ENCODE peak calls at places on chromosomes 11 and 22, in four cellular contexts. V is WTC11, Z is K562, M is GM12878. L is an unnamed sample.

GRCh38 chr11:11844272-11844671 is 2.5 kb downstream of the USP47 start:
- DNase-seq in V (no peak), Z (no peak), M (no peak), L (no peak)

GRCh38 chr22:33921576-33922181 is 1.4 kb upstream of the LARGE1 start:
- DNase-seq in V (peak), Z (no peak), M (no peak), L (peak)

GRCh38 chr11:8720376-8720775 is 37.8 kb downstream of the RPL27A start:
- DNase-seq in V (no peak), Z (no peak), M (no peak), L (no peak)

GRCh38 chr11:29336727-29337212 is 680.1 kb downstream of the KCNA4 start:
- DNase-seq in V (no peak), Z (no peak), M (no peak), L (no peak)

GRCh38 chr11:69333149-69333710 is 39.3 kb downstream of the MYEOV start:
- DNase-seq in V (no peak), Z (no peak), M (no peak), L (no peak)

GRCh38 chr11:91220476-91221202 is 997.8 kb upstream of the CHORDC1 start:
- DNase-seq in V (no peak), Z (no peak), M (no peak), L (no peak)

GRCh38 chr11:74025467-74026166 is 16.7 kb upstream of the UCP3 start:
- DNase-seq in V (no peak), Z (no peak), M (no peak), L (no peak)

GRCh38 chr11:92527467-92527866 is 302.8 kb downstream of the FAT3 start:
- DNase-seq in V (no peak), Z (no peak), M (no peak), L (no peak)

GRCh38 chr11:103055174-103055890 is 36.6 kb downstream of the DCUN1D5 start:
- DNase-seq in V (no peak), Z (peak), M (no peak), L (peak)

GRCh38 chr11:69913591-69914285 is 94.5 kb upstream of the FGF3 start:
- DNase-seq in V (peak), Z (no peak), M (no peak), L (no peak)

GRCh38 chr11:128488471-128488870 is 98.9 kb downstream of the ETS1 start:
- DNase-seq in V (no peak), Z (no peak), M (no peak), L (no peak)

GRCh38 chr22:46072030-46072881 is 78.1 kb upstream of the PPARA start:
- DNase-seq in V (peak), Z (no peak), M (no peak), L (no peak)

GRCh38 chr11:66595245-66595904 is 2.4 kb downstream of the CCS start:
- DNase-seq in V (no peak), Z (peak), M (peak), L (no peak)

GRCh38 chr11:10663365-10663764 is 30.2 kb downstream of the IRAG1 start:
- DNase-seq in V (no peak), Z (no peak), M (no peak), L (no peak)

GRCh38 chr11:9656864-9657263 is 7.0 kb upstream of the SWAP70 start:
- DNase-seq in V (no peak), Z (no peak), M (no peak), L (no peak)

GRCh38 chr11:76935030-76935429 is 74.3 kb downstream of the ACER3 start:
- DNase-seq in V (no peak), Z (no peak), M (no peak), L (no peak)

GRCh38 chr11:6251120-6251733 is 8.4 kb upstream of the CCKBR start:
- DNase-seq in V (peak), Z (peak), M (no peak), L (peak)

GRCh38 chr11:32290783-32291182 is 144.6 kb downstream of the WT1 start:
- DNase-seq in V (no peak), Z (no peak), M (no peak), L (peak)

GRCh38 chr11:133922078-133922870 is 34.5 kb downstream of the IGSF9B start:
- DNase-seq in V (no peak), Z (no peak), M (no peak), L (no peak)

GRCh38 chr22:46066691-46067090 is 83.6 kb upstream of the PPARA start:
- DNase-seq in V (no peak), Z (no peak), M (no peak), L (no peak)

GRCh38 chr11:62588966-62589637 is 2.2 kb downstream of the TUT1 start:
- DNase-seq in V (no peak), Z (no peak), M (no peak), L (no peak)

GRCh38 chr11:102610198-102610597 is 14.9 kb downstream of the MMP20 start:
- DNase-seq in V (no peak), Z (no peak), M (no peak), L (no peak)

GRCh38 chr11:13970986-13971385 is 8.5 kb downstream of the SPON1 start:
- DNase-seq in V (peak), Z (no peak), M (no peak), L (peak)

GRCh38 chr11:87866951-87867350 is 308.3 kb downstream of the RAB38 start:
- DNase-seq in V (no peak), Z (no peak), M (no peak), L (no peak)

GRCh38 chr11:75229466-75229865 is 11.1 kb upstream of the TPBGL start:
- DNase-seq in V (no peak), Z (no peak), M (no peak), L (no peak)

GRCh38 chr22:19811811-19812771 is 42.6 kb downstream of the GNB1L start:
- DNase-seq in V (no peak), Z (no peak), M (no peak), L (no peak)

GRCh38 chr11:26842458-26842841 is 120.6 kb upstream of the SLC5A12 start:
- DNase-seq in V (no peak), Z (no peak), M (no peak), L (no peak)

GRCh38 chr22:25199726-25200520 is at the start of gene CRYBB3:
- DNase-seq in V (no peak), Z (no peak), M (no peak), L (no peak)

GRCh38 chr11:77547863-77548551 is 41.7 kb upstream of the AQP11 start:
- DNase-seq in V (peak), Z (peak), M (peak), L (peak)

GRCh38 chr11:30960387-30960992 is 374.3 kb upstream of the MPPED2 start:
- DNase-seq in V (no peak), Z (no peak), M (no peak), L (peak)
- TF ChIP-seq ETV6 in V (no peak), Z (no peak), M (no peak), L (no peak)

GRCh38 chr11:123624974-123625373 is 29.4 kb downstream of the SCN3B start:
- DNase-seq in V (no peak), Z (no peak), M (no peak), L (no peak)

GRCh38 chr11:123630126-123630531 is 24.3 kb downstream of the SCN3B start:
- DNase-seq in V (no peak), Z (no peak), M (no peak), L (no peak)

GRCh38 chr11:123628936-123629683 is 25.3 kb downstream of the SCN3B start:
- DNase-seq in V (no peak), Z (no peak), M (no peak), L (no peak)
- TF ChIP-seq ETV6 in V (no peak), Z (no peak), M (no peak), L (no peak)

GRCh38 chr11:64245797-64246623 is 733 bp downstream of the PPP1R14B start:
- DNase-seq in V (no peak), Z (peak), M (no peak), L (peak)
- TF ChIP-seq ETV6 in V (no peak), Z (no peak), M (no peak), L (no peak)

GRCh38 chr22:49972163-49973017 is 11.8 kb downstream of the PIM3 start:
- DNase-seq in V (peak), Z (no peak), M (no peak), L (no peak)
- TF ChIP-seq ETV6 in V (no peak), Z (no peak), M (no peak), L (no peak)

DNA sequence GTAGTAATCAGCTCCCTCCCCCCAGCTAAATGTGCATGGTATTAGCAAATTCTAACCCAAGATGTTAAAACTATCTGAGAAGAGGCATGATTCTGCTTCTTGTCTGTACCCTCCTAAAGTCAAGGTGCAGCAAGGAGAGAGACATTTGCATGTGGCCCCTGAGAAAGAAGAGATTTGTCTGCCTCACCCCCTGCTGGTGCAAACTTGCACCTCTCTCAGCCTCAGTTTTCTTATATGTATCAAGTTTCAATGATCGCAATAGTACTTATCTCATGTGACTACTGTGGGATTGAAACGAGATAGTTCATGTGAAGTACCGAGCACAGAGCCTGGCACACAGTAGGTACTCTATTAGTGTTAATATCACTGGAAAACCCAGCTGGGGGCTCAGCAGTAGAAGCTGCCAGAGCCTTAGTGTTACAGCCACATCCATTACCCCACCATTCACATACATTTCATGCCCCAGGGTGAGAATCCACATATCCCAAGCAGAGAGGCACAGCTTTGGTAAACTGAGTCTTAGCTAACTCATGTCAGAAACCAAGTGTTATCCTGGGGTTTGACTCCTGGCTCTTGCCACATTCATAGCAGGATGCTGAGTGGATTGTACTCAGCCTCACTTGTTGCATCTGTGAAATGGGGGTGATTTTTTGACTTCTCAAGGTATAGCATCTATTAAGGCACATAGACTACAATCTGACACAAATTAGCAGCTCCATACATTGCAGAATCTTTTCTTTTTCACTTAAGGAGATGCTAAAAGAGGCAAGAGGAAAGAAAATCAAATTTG is 24.9 kb downstream of the CD44 start:
- DNase-seq in V (no peak), Z (no peak), M (no peak), L (no peak)
- TF ChIP-seq ETV6 in V (no peak), Z (no peak), M (no peak), L (no peak)

DNA sequence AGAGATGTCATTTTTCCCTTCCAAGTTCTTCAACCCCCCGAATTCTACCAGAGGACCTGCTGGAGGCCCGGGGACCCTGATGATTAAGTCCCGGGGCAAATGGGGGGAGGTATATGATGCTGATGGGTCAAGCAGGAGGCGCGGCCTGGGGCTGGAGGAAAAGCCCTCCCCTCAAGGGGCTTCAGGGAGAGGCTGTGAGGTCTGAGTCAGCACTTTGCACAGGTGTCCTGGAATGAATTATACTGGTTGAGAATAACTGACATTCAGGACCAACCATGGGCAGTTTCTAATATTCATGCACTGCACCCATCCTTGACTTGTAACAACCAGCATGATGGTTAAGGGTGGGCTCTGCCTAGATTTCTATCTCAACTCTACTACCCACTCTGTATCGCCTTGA is 146.8 kb upstream of the SYT13 start:
- DNase-seq in V (no peak), Z (no peak), M (no peak), L (no peak)
- TF ChIP-seq ETV6 in V (no peak), Z (no peak), M (no peak), L (no peak)